ENCODE peak calls at places on chromosome 10, in eight cellular contexts. Z is upper lobe of right lung, L is WTC11, J is brain microvascular endothelial cell, V is hypothalamus, N is uterus, G is caudate nucleus, S is SK-MEL-5. H is an unnamed sample.

GRCh38 chr10:116892873-116893685 is 43.8 kb downstream of the ENO4 start:
- DNase-seq in Z (no peak), L (no peak), J (peak), V (no peak), N (no peak), G (no peak), S (no peak), H (no peak)

GRCh38 chr10:133158756-133159610 is 1.0 kb upstream of the KNDC1 start:
- DNase-seq in Z (peak), L (peak), J (no peak), V (no peak), N (peak), G (no peak), S (no peak), H (peak)

GRCh38 chr10:49220679-49221078 is 32.5 kb upstream of the TMEM273 start:
- DNase-seq in Z (no peak), L (no peak), J (no peak), V (no peak), N (no peak), G (no peak), S (no peak), H (no peak)

GRCh38 chr10:29132821-29133156 is 156.1 kb upstream of the LYZL1 start:
- DNase-seq in Z (no peak), L (no peak), J (no peak), V (no peak), N (no peak), G (no peak), S (no peak), H (no peak)

GRCh38 chr10:59508296-59508695 is 145.9 kb upstream of the FAM13C start:
- DNase-seq in Z (no peak), L (no peak), J (no peak), V (no peak), N (no peak), G (no peak), S (no peak), H (no peak)

GRCh38 chr10:133142523-133143199 is 17.4 kb upstream of the KNDC1 start:
- DNase-seq in Z (no peak), L (no peak), J (no peak), V (no peak), N (peak), G (no peak), S (no peak), H (no peak)

GRCh38 chr10:3136763-3137611 is 35.6 kb downstream of the PITRM1 start:
- DNase-seq in Z (no peak), L (no peak), J (no peak), V (peak), N (peak), G (peak), S (no peak), H (no peak)

GRCh38 chr10:127041561-127041960 is 136.3 kb downstream of the DOCK1 start:
- DNase-seq in Z (no peak), L (no peak), J (peak), V (no peak), N (no peak), G (no peak), S (no peak), H (no peak)

GRCh38 chr10:70786799-70787415 is 1.7 kb upstream of the TBATA start:
- DNase-seq in Z (no peak), L (no peak), J (peak), V (no peak), N (no peak), G (no peak), S (no peak), H (peak)

GRCh38 chr10:71396714-71397339 is at the start of gene CDH23:
- DNase-seq in Z (peak), L (peak), J (no peak), V (no peak), N (peak), G (no peak), S (no peak), H (no peak)

GRCh38 chr10:54914049-54914448 is 113.0 kb upstream of the PCDH15 start:
- DNase-seq in Z (no peak), L (no peak), J (no peak), V (no peak), N (no peak), G (no peak), S (no peak), H (no peak)

GRCh38 chr10:49138361-49138891 is 4.6 kb upstream of the FAM170B start:
- DNase-seq in Z (no peak), L (no peak), J (peak), V (no peak), N (peak), G (no peak), S (no peak), H (no peak)